ENCODE peak calls at places on chromosomes 16 and 17, in seven cellular contexts. Y is AG09309; B is ELF-1; T is NB4; F is GM19239; U is T-helper 2 cell; V is naive thymus-derived CD4-positive, alpha-beta T cell. J is an unnamed sample.

GRCh38 chr17:81911277-81911961 is at the start of gene PCYT2:
- DNase-seq in T (peak; percentile 85), Y (peak; percentile 17), F (peak; percentile 99), V (peak; percentile 91), U (peak; percentile 88), B (peak; percentile 81), J (peak; percentile 100)

GRCh38 chr17:65799454-65799853 is 238.0 kb upstream of the AXIN2 start:
- DNase-seq in F (no peak), V (no peak), U (no peak), T (no peak), B (no peak), Y (no peak), J (no peak)

GRCh38 chr16:28897826-28898225 is 19.5 kb downstream of the ATP2A1 start:
- DNase-seq in Y (no peak), B (no peak), F (no peak), T (no peak), V (no peak), U (no peak), J (no peak)

GRCh38 chr16:7541026-7541425 is 208.4 kb downstream of the RBFOX1 start:
- DNase-seq in U (no peak), B (no peak), F (no peak), T (no peak), V (no peak), Y (no peak), J (no peak)

GRCh38 chr17:58315281-58315711 is 13.3 kb downstream of the TSPOAP1 start:
- DNase-seq in Y (no peak), V (no peak), B (no peak), F (no peak), U (no peak), T (no peak), J (peak; percentile 19)

GRCh38 chr16:52497067-52497816 is 49.7 kb downstream of the TOX3 start:
- DNase-seq in Y (no peak), V (no peak), F (no peak), U (no peak), B (no peak), T (no peak), J (no peak)

GRCh38 chr17:56812971-56813388 is 20.7 kb downstream of the C17orf67 start:
- DNase-seq in B (no peak), T (no peak), U (no peak), Y (no peak), F (no peak), V (no peak), J (no peak)

GRCh38 chr17:41885733-41886132 is 20.5 kb upstream of the KLHL11 start:
- DNase-seq in V (no peak), B (peak; percentile 74), F (no peak), Y (no peak), T (peak; percentile 24), U (no peak), J (peak; percentile 73)

GRCh38 chr16:77063617-77064016 is 127.4 kb upstream of the MON1B start:
- DNase-seq in T (no peak), V (no peak), Y (no peak), U (no peak), F (no peak), B (peak; percentile 1), J (no peak)

GRCh38 chr16:76444823-76445222 is 167.6 kb downstream of the CNTNAP4 start:
- DNase-seq in U (no peak), T (no peak), F (no peak), Y (no peak), B (no peak), V (no peak), J (no peak)

GRCh38 chr16:892006-892405 is 78.8 kb downstream of the LMF1 start:
- DNase-seq in U (no peak), F (no peak), V (no peak), T (no peak), B (no peak), Y (no peak), J (no peak)

GRCh38 chr17:30323895-30324319 is 9.9 kb downstream of the TMIGD1 start:
- DNase-seq in T (peak; percentile 78), F (peak; percentile 12), B (no peak), U (no peak), Y (no peak), V (peak; percentile 38), J (no peak)

GRCh38 chr16:22184615-22184968 is 21.5 kb upstream of the EEF2K start:
- DNase-seq in U (no peak), V (no peak), B (no peak), F (no peak), Y (no peak), T (no peak), J (no peak)

GRCh38 chr16:4415538-4416199 is 727 bp downstream of the CORO7 start:
- DNase-seq in U (peak; percentile 79), Y (no peak), T (peak; percentile 90), B (peak; percentile 46), V (peak; percentile 66), F (no peak), J (peak; percentile 94)

GRCh38 chr17:66386789-66387351 is 84.5 kb downstream of the PRKCA start:
- DNase-seq in U (no peak), T (no peak), V (no peak), B (no peak), Y (no peak), F (no peak), J (no peak)

GRCh38 chr16:58814348-58814801 is 80.3 kb upstream of the GOT2 start:
- DNase-seq in U (no peak), Y (no peak), V (peak; percentile 22), T (peak; percentile 55), B (peak; percentile 71), F (peak; percentile 24), J (peak; percentile 82)

GRCh38 chr17:78669256-78669974 is 92.2 kb upstream of the DNAH17 start:
- DNase-seq in V (no peak), F (no peak), U (no peak), Y (no peak), B (no peak), T (no peak), J (no peak)

GRCh38 chr16:66443269-66443652 is 16.2 kb downstream of the BEAN1 start:
- DNase-seq in B (no peak), U (no peak), T (no peak), V (no peak), F (no peak), Y (no peak), J (no peak)

GRCh38 chr17:57970706-57971105 is 15.5 kb upstream of the CUEDC1 start:
- DNase-seq in U (no peak), F (no peak), B (no peak), T (no peak), V (no peak), Y (no peak), J (no peak)